ENCODE peak calls at places on chromosomes 12 and 14, in seven cellular contexts. S is cardiac muscle cell, I is nephron progenitor cell, Y is epithelial cell of esophagus, B is cardiac fibroblast, J is GM13977, N is brain microvascular endothelial cell. W is an unnamed sample.

GRCh38 chr12:56634242-56634836 is 4.2 kb upstream of the BAZ2A start:
- DNase-seq in S (peak), I (peak), Y (peak), B (peak), J (peak), N (no peak), W (no peak)

GRCh38 chr12:104578453-104578852 is 121.7 kb downstream of the CHST11 start:
- DNase-seq in S (no peak), I (no peak), Y (peak), B (peak), J (no peak), N (peak), W (peak)

GRCh38 chr12:40439771-40440492 is 215.1 kb downstream of the LRRK2 start:
- DNase-seq in S (no peak), I (no peak), Y (peak), B (no peak), J (no peak), N (no peak), W (no peak)

GRCh38 chr14:59897757-59898383 is 22.1 kb upstream of the LRRC9 start:
- DNase-seq in S (peak), I (peak), Y (peak), B (peak), J (peak), N (peak), W (no peak)

GRCh38 chr14:93969082-93969828 is 7.1 kb downstream of the ASB2 start:
- DNase-seq in S (no peak), I (no peak), Y (no peak), B (no peak), J (no peak), N (no peak), W (no peak)

GRCh38 chr14:62689741-62690140 is 355.5 kb downstream of the KCNH5 start:
- DNase-seq in S (no peak), I (no peak), Y (no peak), B (no peak), J (no peak), N (no peak), W (no peak)

GRCh38 chr14:56810850-56811595 is 744 bp upstream of the OTX2 start:
- DNase-seq in S (no peak), I (peak), Y (no peak), B (no peak), J (no peak), N (no peak), W (no peak)

GRCh38 chr12:80485222-80485987 is 41.4 kb downstream of the PTPRQ start:
- DNase-seq in S (no peak), I (no peak), Y (no peak), B (no peak), J (no peak), N (no peak), W (no peak)

GRCh38 chr14:91575469-91576208 is 65.5 kb upstream of the PPP4R3A start:
- DNase-seq in S (no peak), I (no peak), Y (no peak), B (no peak), J (no peak), N (no peak), W (no peak)

GRCh38 chr14:66070542-66071319 is 415.4 kb upstream of the CCDC196 start:
- DNase-seq in S (peak), I (peak), Y (peak), B (peak), J (peak), N (peak), W (no peak)

GRCh38 chr14:34462132-34462893 is at the start of gene SPTSSA:
- DNase-seq in S (peak), I (peak), Y (peak), B (peak), J (peak), N (peak), W (peak)

GRCh38 chr14:50607181-50607580 is 47.2 kb downstream of the ATL1 start:
- DNase-seq in S (no peak), I (no peak), Y (peak), B (no peak), J (no peak), N (no peak), W (no peak)

GRCh38 chr14:65804752-65805473 is 392.4 kb downstream of the FUT8 start:
- DNase-seq in S (no peak), I (no peak), Y (no peak), B (no peak), J (peak), N (no peak), W (no peak)

GRCh38 chr12:105992849-105993740 is 145.7 kb downstream of the NUAK1 start:
- DNase-seq in S (no peak), I (no peak), Y (peak), B (peak), J (no peak), N (peak), W (no peak)

GRCh38 chr12:79140711-79141110 is 276.1 kb downstream of the SYT1 start:
- DNase-seq in S (no peak), I (no peak), Y (no peak), B (no peak), J (no peak), N (no peak), W (no peak)

GRCh38 chr12:68180792-68181744 is 21.5 kb upstream of the IFNG start:
- DNase-seq in S (no peak), I (no peak), Y (peak), B (peak), J (no peak), N (no peak), W (no peak)

GRCh38 chr14:94051115-94051514 is 25.0 kb downstream of the OTUB2 start:
- DNase-seq in S (peak), I (no peak), Y (peak), B (peak), J (no peak), N (peak), W (no peak)

GRCh38 chr12:124734224-124734788 is 129.4 kb downstream of the SCARB1 start:
- DNase-seq in S (peak), I (peak), Y (no peak), B (no peak), J (no peak), N (peak), W (no peak)

GRCh38 chr14:79383031-79383430 is 828.3 kb downstream of the DIO2 start:
- DNase-seq in S (no peak), I (no peak), Y (no peak), B (no peak), J (no peak), N (no peak), W (no peak)

GRCh38 chr14:79378020-79378419 is 833.3 kb downstream of the DIO2 start:
- DNase-seq in S (no peak), I (no peak), Y (no peak), B (no peak), J (no peak), N (no peak), W (no peak)

GRCh38 chr14:79376557-79376956 is 834.7 kb downstream of the DIO2 start:
- DNase-seq in S (peak), I (no peak), Y (no peak), B (no peak), J (no peak), N (no peak), W (no peak)

GRCh38 chr14:79375336-79375735 is 836.0 kb downstream of the DIO2 start:
- DNase-seq in S (no peak), I (peak), Y (no peak), B (no peak), J (no peak), N (no peak), W (no peak)

GRCh38 chr14:79379266-79379665 is 832.0 kb downstream of the DIO2 start:
- DNase-seq in S (no peak), I (no peak), Y (no peak), B (no peak), J (no peak), N (no peak), W (no peak)
- TF ChIP-seq CTCF in S (no peak), I (no peak), Y (no peak), B (no peak), J (no peak), N (no peak), W (no peak)

GRCh38 chr14:69259531-69260245 is at the start of gene GALNT16:
- DNase-seq in S (peak), I (peak), Y (peak), B (peak), J (peak), N (no peak), W (no peak)
- TF ChIP-seq CTCF in S (peak), I (peak), Y (no peak), B (no peak), J (peak), N (peak), W (peak)

DNA sequence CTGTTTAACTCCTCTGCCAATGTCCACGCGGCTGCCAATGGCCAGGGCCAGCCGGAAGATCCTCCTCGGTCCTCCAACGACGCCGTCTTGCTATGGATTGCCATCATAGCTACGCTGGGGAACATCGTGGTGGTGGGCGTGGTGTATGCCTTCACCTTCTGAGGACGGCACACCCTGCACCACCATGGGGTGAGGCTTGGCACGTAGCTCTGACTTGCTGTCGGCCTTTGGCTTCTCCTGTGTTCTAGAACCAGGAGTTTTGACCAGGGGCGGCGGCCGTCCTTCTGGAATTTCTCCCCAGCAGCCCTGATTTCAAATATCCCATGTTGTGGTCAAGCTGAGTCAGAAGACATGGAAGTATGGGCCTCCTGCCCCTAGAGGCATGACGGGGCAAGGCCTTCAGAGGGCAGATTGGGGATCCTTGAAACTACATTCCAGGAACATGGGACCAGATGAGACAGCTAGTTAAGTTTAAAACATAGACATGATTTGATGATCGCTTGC is 47.5 kb downstream of the C14orf132 start:
- DNase-seq in S (no peak), I (no peak), Y (peak), B (peak), J (no peak), N (no peak), W (no peak)
- TF ChIP-seq CTCF in S (no peak), I (no peak), Y (no peak), B (no peak), J (no peak), N (peak), W (no peak)

DNA sequence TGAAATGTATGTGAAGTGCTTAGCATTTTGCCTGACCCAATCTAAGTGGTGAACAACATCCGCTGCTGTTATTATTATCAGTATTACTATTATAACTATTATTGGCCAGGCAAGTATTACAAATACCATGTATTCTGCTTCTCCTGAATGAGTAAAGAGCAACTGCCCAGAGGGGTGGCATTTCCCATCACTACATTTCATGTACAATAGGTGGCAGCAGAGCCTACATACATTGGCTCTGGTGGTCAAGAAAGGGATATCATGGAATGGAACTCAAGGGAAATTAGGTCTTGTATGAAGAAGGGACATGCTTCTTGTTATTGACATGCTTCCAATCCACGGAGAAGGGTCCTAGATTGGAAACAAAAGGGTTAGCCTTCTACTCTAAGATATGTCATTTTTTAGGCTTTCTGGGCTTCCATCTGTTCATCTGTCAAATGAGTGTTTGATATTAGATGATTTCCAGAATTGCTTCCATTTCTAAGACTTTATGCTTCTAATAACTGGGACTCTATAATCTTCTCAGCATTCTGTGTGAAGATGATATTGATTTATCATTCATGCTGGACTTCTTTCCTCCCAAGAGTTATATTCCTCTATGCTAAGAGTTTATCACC is 239.0 kb downstream of the SSPN start:
- DNase-seq in S (peak), I (peak), Y (peak), B (peak), J (peak), N (peak), W (peak)
- TF ChIP-seq CTCF in S (peak), I (peak), Y (peak), B (peak), J (peak), N (peak), W (peak)